ENCODE peak calls at places on chromosomes 13 and 19, in seven cellular contexts. U is Peyer's patch, J is A549, O is adrenal gland, P is body of pancreas, H is uterus, I is GM12892. Y is an unnamed sample.

GRCh38 chr13:80556291-80556690 is 215.4 kb upstream of the SPRY2 start:
- DNase-seq in U (no peak), J (no peak), O (no peak), P (no peak), H (no peak), I (no peak), Y (no peak)

GRCh38 chr19:43780706-43781525 is at the start of gene KCNN4:
- DNase-seq in U (peak), J (peak), O (no peak), P (no peak), H (no peak), I (peak), Y (peak)

GRCh38 chr13:72985610-72986009 is 73.2 kb upstream of the KLF5 start:
- DNase-seq in U (no peak), J (no peak), O (no peak), P (no peak), H (no peak), I (no peak), Y (no peak)

GRCh38 chr13:39506559-39507390 is 96.2 kb downstream of the LHFPL6 start:
- DNase-seq in U (no peak), J (no peak), O (no peak), P (no peak), H (no peak), I (no peak), Y (no peak)

GRCh38 chr13:78430166-78430791 is 173.1 kb downstream of the POU4F1 start:
- DNase-seq in U (no peak), J (no peak), O (no peak), P (no peak), H (no peak), I (no peak), Y (no peak)

GRCh38 chr13:26557051-26557392 is 461 bp upstream of the WASF3 start:
- DNase-seq in U (no peak), J (no peak), O (no peak), P (no peak), H (no peak), I (peak), Y (no peak)

GRCh38 chr19:4851551-4852290 is 15.7 kb downstream of the PLIN3 start:
- DNase-seq in U (peak), J (peak), O (peak), P (peak), H (peak), I (peak), Y (peak)

GRCh38 chr13:45700971-45701900 is 884 bp upstream of the CBY2 start:
- DNase-seq in U (no peak), J (no peak), O (no peak), P (no peak), H (no peak), I (no peak), Y (no peak)

GRCh38 chr19:58569943-58570670 is 3.0 kb downstream of the MZF1 start:
- DNase-seq in U (peak), J (no peak), O (peak), P (peak), H (peak), I (no peak), Y (no peak)

DNA sequence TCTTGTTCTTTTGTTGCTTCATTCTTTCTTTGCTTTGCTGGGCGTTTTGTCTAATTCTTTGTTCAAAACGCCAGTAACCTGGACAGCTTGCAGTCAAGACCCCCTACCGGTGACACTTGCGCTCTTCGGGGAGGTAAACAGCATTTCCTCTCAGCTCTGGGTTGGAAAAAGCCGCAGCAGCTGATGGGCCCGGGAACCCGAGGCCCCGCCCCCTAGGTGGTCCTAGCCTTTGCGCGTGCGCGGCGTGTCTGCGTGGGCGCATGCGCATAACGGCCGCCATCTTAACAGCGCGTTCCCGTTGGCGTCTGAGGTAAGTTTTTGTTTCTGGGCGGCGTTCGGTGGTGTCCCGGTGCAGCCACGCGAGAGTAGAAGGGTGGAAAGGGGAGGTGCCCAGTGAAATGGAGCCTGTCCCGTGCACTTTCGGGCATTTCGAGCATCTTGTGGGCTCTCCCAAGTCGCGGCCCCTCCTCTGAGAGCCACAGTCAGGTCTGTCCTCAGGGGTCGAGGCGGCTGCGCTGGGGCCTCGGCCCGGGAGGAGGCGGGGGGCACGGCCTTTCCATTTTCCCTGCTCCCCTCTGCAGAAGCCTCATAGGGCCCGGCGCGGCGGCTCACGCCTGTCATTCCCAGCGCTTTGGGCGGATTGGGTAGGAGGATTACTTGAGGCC is at the start of gene ZNF559:
- DNase-seq in U (peak), J (peak), O (peak), P (peak), H (peak), I (peak), Y (peak)
- TF ChIP-seq POLR2A in U (no peak), J (peak), O (peak), P (peak), H (peak), I (peak), Y (peak)

DNA sequence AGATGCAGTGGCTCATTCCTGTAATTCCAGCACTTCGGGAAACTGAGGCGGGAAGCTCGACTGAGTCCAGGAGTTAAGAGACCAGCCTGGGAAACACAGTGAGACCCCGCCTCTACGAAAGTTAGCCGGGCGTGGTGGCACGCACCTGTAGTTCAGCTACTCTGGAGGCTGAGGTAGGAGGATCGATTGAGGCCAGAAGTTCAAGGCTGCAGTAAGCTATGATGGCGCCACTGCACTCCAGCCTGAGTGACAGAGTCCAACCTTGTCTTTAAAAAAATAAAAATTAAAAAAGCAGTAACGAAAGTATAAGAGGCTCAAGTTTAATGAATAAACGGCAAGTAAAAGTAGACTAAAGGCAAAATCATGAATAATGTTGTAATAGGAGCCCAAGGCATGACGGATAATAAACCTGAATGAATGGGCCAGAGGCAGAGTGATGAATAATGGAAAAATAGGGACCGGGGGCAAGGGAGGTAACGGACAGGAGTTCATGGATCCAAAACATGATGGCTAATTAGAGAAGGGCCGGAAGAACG is 1.2 kb upstream of the TOMM40 start:
- DNase-seq in U (no peak), J (no peak), O (peak), P (no peak), H (no peak), I (no peak), Y (no peak)
- TF ChIP-seq POLR2A in U (no peak), J (no peak), O (no peak), P (no peak), H (no peak), I (no peak), Y (no peak)

DNA sequence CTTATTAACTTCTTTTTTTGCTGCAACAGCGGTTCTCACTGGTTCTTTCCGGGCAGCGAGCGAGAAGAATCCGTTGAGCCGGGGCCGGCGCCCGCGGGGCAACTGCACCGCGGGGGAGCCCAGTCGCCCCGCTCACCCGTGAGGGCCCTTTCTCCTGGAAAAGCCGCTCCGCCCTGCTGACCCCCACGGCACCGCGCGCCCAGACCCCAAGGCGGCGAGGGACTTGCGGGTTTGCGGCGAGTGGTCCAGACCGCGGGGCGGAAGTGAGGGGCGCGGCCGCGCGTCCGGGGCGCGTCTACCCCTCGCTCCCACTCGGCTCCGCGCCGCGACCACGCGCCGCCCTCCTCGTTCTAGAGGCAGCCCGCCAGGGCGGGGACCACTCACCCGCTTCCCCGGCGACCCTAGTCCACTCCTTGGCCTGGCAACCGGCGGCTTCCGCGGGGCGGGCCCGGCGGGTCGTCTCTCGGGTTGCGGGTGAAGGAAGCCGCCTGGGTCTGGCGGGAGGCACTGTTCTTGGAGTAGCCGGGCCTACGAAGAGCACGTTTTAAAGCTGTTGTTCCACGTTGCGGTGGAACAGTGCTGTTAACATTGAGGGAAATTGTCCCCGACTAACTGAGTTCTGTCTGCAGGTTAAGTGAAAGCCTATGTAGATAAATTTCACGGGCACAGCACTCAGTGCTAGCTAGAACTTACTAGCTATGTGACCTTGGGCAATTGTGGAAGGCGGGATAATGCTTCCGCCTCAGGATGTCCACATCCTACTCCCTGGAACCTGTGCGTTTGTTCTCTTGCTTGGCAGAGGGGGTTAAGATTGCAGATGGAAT is at the start of gene NEK3:
- DNase-seq in U (peak), J (peak), O (peak), P (peak), H (peak), I (peak), Y (peak)
- TF ChIP-seq POLR2A in U (peak), J (peak), O (no peak), P (peak), H (no peak), I (no peak), Y (peak)

GRCh38 chr19:47348819-47349795 is at the start of gene DHX34:
- DNase-seq in U (peak), J (peak), O (peak), P (peak), H (peak), I (peak), Y (peak)
- TF ChIP-seq POLR2A in U (peak), J (peak), O (peak), P (peak), H (peak), I (peak), Y (peak)

GRCh38 chr19:45094707-45095106 is 1.7 kb downstream of the PPP1R37 start:
- DNase-seq in U (no peak), J (no peak), O (no peak), P (no peak), H (no peak), I (no peak), Y (no peak)

GRCh38 chr19:45091031-45091918 is 1.7 kb upstream of the PPP1R37 start:
- DNase-seq in U (peak), J (peak), O (peak), P (peak), H (peak), I (peak), Y (peak)

GRCh38 chr19:45094158-45094557 is 1.2 kb downstream of the PPP1R37 start:
- DNase-seq in U (no peak), J (no peak), O (no peak), P (no peak), H (no peak), I (no peak), Y (no peak)

GRCh38 chr19:45090598-45090997 is 2.4 kb upstream of the PPP1R37 start:
- DNase-seq in U (no peak), J (no peak), O (no peak), P (no peak), H (no peak), I (no peak), Y (no peak)

DNA sequence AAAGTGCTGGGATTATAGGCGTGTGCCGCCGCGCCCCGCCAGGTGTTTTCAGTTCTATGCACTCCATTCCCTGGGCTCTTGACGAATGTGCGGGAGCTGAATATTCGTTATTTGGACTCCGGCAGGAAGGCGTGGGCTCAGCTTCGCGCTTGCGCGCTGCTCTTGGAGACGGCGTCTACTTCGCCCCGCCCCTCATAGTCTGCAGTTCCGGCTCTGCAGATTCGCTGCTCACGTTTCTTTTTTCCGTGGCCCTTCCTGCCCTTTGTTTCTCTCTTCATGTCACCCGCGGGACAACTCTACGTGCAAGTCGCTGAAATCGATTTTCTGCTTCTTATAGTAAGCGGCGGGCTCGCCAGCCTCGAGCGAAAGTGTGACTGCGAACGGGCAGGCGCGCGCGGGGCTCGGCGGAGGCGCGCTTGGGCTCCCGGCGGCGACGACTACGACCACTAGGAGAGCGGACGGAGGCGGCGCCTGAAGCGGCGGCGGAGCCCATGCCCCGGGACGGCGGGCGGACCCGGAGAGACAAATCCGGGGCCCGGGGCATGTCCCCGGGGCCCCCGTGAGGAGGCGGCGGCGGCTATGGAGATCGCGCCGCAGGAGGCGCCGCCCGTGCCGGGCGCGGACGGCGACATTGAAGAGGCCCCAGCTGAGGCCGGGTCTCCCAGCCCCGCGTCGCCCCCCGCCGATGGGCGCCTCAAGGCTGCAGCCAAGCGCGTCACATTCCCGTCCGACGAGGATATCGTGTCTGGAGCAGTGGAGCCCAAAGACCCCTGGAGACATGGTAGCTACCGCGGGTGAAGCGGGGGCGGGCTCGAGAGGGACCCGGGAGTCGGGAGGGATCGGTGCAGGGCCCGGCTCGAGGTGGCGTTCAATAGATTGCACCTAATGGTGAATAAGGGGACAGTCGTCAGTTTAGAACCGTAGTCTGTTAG is at the start of gene PPP1R37:
- DNase-seq in U (peak), J (peak), O (peak), P (peak), H (peak), I (peak), Y (peak)
- TF ChIP-seq POLR2A in U (peak), J (peak), O (peak), P (peak), H (no peak), I (peak), Y (no peak)

DNA sequence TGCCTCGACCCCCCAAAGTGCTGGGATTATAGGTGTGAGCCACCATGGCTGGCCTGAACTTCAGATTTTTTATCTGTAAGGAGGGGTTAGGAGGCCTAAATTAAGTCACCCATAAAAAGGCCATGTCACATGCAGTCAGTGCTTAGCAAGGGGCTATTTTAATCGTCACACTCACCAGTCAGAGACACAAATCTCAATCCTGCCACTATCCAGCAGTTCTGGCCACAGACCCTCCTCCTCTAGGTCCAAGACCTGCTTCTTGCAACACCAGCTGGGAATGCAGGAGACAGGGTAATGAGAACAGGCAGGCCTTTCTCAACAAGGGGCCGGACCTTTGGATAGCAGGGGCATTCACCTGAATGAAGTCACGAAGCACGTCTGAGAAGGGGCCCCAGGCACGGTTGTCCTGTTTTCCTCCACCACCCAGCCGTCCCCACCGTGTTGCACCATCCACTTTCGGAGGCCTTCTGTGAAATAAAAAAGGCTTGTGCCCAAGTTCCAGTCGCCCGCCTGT is 1.4 kb downstream of the FBXO27 start:
- DNase-seq in U (no peak), J (no peak), O (no peak), P (no peak), H (no peak), I (no peak), Y (no peak)
- TF ChIP-seq POLR2A in U (no peak), J (peak), O (peak), P (peak), H (no peak), I (no peak), Y (no peak)

GRCh38 chr13:112587767-112588489 is at the start of gene TUBGCP3:
- DNase-seq in U (peak), J (peak), O (peak), P (peak), H (peak), I (peak), Y (peak)
- TF ChIP-seq POLR2A in U (peak), J (peak), O (peak), P (peak), H (no peak), I (peak), Y (peak)

GRCh38 chr19:41886761-41887710 is 4.1 kb downstream of the ARHGEF1 start:
- DNase-seq in U (peak), J (no peak), O (no peak), P (peak), H (no peak), I (no peak), Y (no peak)
- TF ChIP-seq POLR2A in U (no peak), J (no peak), O (no peak), P (peak), H (no peak), I (no peak), Y (no peak)

GRCh38 chr19:811007-811434 is 10.7 kb downstream of the PLPPR3 start:
- DNase-seq in U (no peak), J (no peak), O (no peak), P (no peak), H (no peak), I (no peak), Y (no peak)

GRCh38 chr19:813359-814107 is 8.2 kb downstream of the PLPPR3 start:
- DNase-seq in U (no peak), J (no peak), O (no peak), P (no peak), H (no peak), I (peak), Y (no peak)

GRCh38 chr19:811511-812048 is 10.2 kb downstream of the PLPPR3 start:
- DNase-seq in U (no peak), J (no peak), O (no peak), P (no peak), H (no peak), I (no peak), Y (no peak)

GRCh38 chr19:812819-813358 is 8.9 kb downstream of the PLPPR3 start:
- DNase-seq in U (no peak), J (no peak), O (no peak), P (no peak), H (no peak), I (no peak), Y (no peak)

GRCh38 chr19:812049-812816 is 9.5 kb downstream of the PLPPR3 start:
- DNase-seq in U (no peak), J (no peak), O (peak), P (no peak), H (no peak), I (no peak), Y (no peak)
- TF ChIP-seq POLR2A in U (no peak), J (no peak), O (no peak), P (no peak), H (no peak), I (peak), Y (no peak)

DNA sequence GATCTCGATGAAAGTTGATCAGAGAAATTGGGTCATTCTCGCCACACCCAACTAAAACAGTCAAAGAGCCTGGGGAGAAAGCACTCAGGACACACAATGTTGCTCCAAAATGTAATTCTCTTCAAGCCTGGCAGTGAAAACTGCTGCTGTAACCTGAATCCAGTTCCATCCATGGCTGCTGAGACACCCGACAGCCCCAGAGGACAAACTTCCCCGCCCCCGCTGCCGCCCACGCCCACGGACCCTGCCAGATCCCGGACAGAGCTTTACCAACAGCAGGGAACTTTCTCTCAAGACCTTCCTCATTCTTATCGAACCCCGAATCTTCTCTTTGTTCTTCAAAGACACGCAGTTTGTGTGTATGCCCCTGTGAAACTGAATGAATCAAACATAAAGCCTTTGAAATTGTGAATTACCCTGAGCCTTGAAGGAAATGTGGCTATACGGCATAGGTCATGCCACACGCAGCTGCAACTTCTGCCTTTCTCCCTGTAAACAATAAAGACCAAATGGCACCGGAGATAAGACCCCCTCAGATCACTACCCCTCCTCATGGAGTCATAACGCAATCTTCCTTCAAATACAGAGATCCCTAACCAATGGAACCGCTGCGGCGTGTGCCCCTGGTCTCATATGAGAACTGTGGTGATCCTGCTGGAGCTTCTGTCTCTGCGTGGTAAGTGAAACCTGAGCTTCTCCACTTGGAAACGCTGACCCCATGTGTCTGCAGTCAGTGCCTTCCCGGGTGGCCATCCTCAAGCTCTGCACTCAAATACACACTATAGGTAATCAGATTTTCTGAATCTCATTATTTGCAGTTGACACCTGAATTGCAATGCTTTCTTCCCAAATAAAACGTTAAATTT is 4.8 kb upstream of the LAMP1 start:
- DNase-seq in U (no peak), J (no peak), O (no peak), P (peak), H (peak), I (no peak), Y (no peak)
- TF ChIP-seq POLR2A in U (no peak), J (no peak), O (peak), P (no peak), H (no peak), I (no peak), Y (no peak)

Y was measured in H54.